ENCODE peak calls at places on chromosomes 7 and 10, in four cellular contexts. J, N, P and T are unnamed samples.

GRCh38 chr7:31122649-31123058 is 70.5 kb downstream of the ADCYAP1R1 start:
- DNase-seq in J (peak), N (peak), P (peak), T (peak)

GRCh38 chr10:101782811-101783735 is at the start of gene NPM3:
- DNase-seq in J (peak), N (peak), P (peak), T (peak)

GRCh38 chr7:93013471-93014061 is 104.2 kb downstream of the SAMD9 start:
- DNase-seq in J (no peak), N (no peak), P (no peak), T (no peak)

GRCh38 chr7:132656846-132657776 is 80.8 kb upstream of the PLXNA4 start:
- DNase-seq in J (peak), N (peak), P (no peak), T (no peak)

GRCh38 chr7:149790146-149790548 is 16.8 kb upstream of the ZNF467 start:
- DNase-seq in J (peak), N (no peak), P (peak), T (no peak)

GRCh38 chr10:69494626-69495558 is 43.6 kb downstream of the TSPAN15 start:
- DNase-seq in J (no peak), N (no peak), P (peak), T (peak)

GRCh38 chr10:112957589-112958202 is 7.6 kb downstream of the TCF7L2 start:
- DNase-seq in J (no peak), N (peak), P (no peak), T (no peak)

GRCh38 chr10:89236221-89236620 is 15.4 kb downstream of the LIPA start:
- DNase-seq in J (no peak), N (no peak), P (no peak), T (no peak)

GRCh38 chr7:145957160-145957890 is 159.3 kb upstream of the CNTNAP2 start:
- DNase-seq in J (peak), N (no peak), P (no peak), T (no peak)

GRCh38 chr10:12512292-12513002 is 163.1 kb downstream of the CAMK1D start:
- DNase-seq in J (no peak), N (no peak), P (no peak), T (no peak)

GRCh38 chr10:1643161-1643910 is 94.0 kb downstream of the ADARB2 start:
- DNase-seq in J (no peak), N (no peak), P (no peak), T (no peak)

GRCh38 chr7:27952393-27953290 is 212.7 kb downstream of the TAX1BP1 start:
- DNase-seq in J (peak), N (no peak), P (no peak), T (no peak)